ENCODE peak calls at places on chromosomes 16 and 17, in eight cellular contexts. W is upper lobe of left lung; V is Right ventricle myocardium superior; M is A549; S is activated T-cell treated with anti-CD3 and anti-CD28 coated beads, Interleukin-2, amount 50 U/mL, for 72 hours; E is right cardiac atrium; I is esophagus mucosa; A is left ventricle myocardium superior. Y is an unnamed sample.

GRCh38 chr17:15463363-15463762 is 4.1 kb downstream of the CDRT4 start:
- ATAC-seq in S (no peak), A (peak), E (peak), I (peak), W (peak), V (peak), M (no peak), Y (peak)

GRCh38 chr17:70886648-70887047 is 717.3 kb downstream of the KCNJ2 start:
- ATAC-seq in V (no peak), M (no peak), A (no peak), W (no peak), S (no peak), E (no peak), I (no peak), Y (no peak)

GRCh38 chr16:79597277-79597676 is 3.3 kb downstream of the MAF start:
- ATAC-seq in M (no peak), E (no peak), A (no peak), W (no peak), V (no peak), I (no peak), S (no peak), Y (no peak)

GRCh38 chr17:57911834-57912673 is 43.2 kb downstream of the CUEDC1 start:
- ATAC-seq in I (peak), A (peak), E (peak), S (no peak), V (peak), M (peak), W (peak), Y (peak)

GRCh38 chr16:79451196-79451816 is 149.2 kb downstream of the MAF start:
- ATAC-seq in V (peak), A (peak), E (no peak), S (peak), M (no peak), W (peak), I (no peak), Y (no peak)

GRCh38 chr16:24753437-24753836 is 24.0 kb downstream of the TNRC6A start:
- ATAC-seq in M (no peak), A (no peak), I (peak), E (no peak), W (no peak), V (no peak), S (peak), Y (no peak)

GRCh38 chr17:57605734-57606105 is 139.4 kb downstream of the CCDC182 start:
- ATAC-seq in S (no peak), E (no peak), V (no peak), M (no peak), W (no peak), I (no peak), A (no peak), Y (no peak)

GRCh38 chr16:8588703-8589292 is 1.5 kb downstream of the TMEM114 start:
- ATAC-seq in I (no peak), V (no peak), S (no peak), W (peak), E (no peak), M (no peak), A (no peak), Y (no peak)

GRCh38 chr16:68592466-68593337 is 52.4 kb upstream of the CDH3 start:
- ATAC-seq in S (no peak), E (no peak), A (no peak), W (no peak), I (no peak), M (no peak), V (no peak), Y (no peak)

GRCh38 chr16:68000024-68000423 is 740 bp upstream of the DPEP2 start:
- ATAC-seq in V (peak), I (peak), S (no peak), E (peak), A (peak), M (no peak), W (peak), Y (no peak)

GRCh38 chr17:73201215-73202069 is 8.6 kb downstream of the COG1 start:
- ATAC-seq in E (peak), A (peak), W (no peak), V (peak), I (no peak), S (no peak), M (no peak), Y (no peak)

GRCh38 chr17:511001-511690 is 158.5 kb upstream of the RPH3AL start:
- ATAC-seq in M (no peak), I (no peak), E (peak), W (peak), A (peak), S (no peak), V (peak), Y (peak)

GRCh38 chr17:48646183-48647102 is 20.3 kb upstream of the HOXB9 start:
- ATAC-seq in E (no peak), V (no peak), W (no peak), S (peak), A (no peak), I (peak), M (peak), Y (no peak)

GRCh38 chr17:72110231-72110952 is 10.4 kb upstream of the SOX9 start:
- ATAC-seq in S (no peak), W (peak), I (peak), A (peak), E (no peak), M (peak), V (no peak), Y (no peak)

GRCh38 chr17:74872313-74873035 is at the start of gene FDXR:
- ATAC-seq in W (peak), S (peak), I (no peak), V (peak), E (no peak), A (no peak), M (peak), Y (no peak)

GRCh38 chr16:75230471-75231110 is 11.8 kb downstream of the CTRB1 start:
- ATAC-seq in V (peak), I (no peak), M (no peak), S (no peak), A (peak), E (peak), W (no peak), Y (no peak)

GRCh38 chr17:78746263-78746948 is 35.7 kb downstream of the CYTH1 start:
- ATAC-seq in A (peak), M (no peak), S (no peak), E (no peak), W (no peak), V (peak), I (no peak), Y (no peak)

GRCh38 chr17:76550712-76551615 is 11.1 kb downstream of the PRCD start:
- ATAC-seq in E (no peak), V (no peak), I (peak), M (peak), A (no peak), W (peak), S (no peak), Y (no peak)

GRCh38 chr17:72092710-72093322 is 28.0 kb upstream of the SOX9 start:
- ATAC-seq in W (no peak), E (no peak), A (no peak), V (no peak), S (no peak), M (no peak), I (no peak), Y (no peak)

GRCh38 chr16:17392127-17392856 is 78.5 kb downstream of the XYLT1 start:
- ATAC-seq in V (no peak), I (no peak), W (no peak), A (no peak), S (no peak), E (no peak), M (no peak), Y (no peak)

GRCh38 chr16:2062801-2063200 is 15.0 kb downstream of the TSC2 start:
- ATAC-seq in W (no peak), M (no peak), A (no peak), E (no peak), I (peak), V (no peak), S (no peak), Y (no peak)

GRCh38 chr17:47945529-47946508 is 4.4 kb downstream of the PNPO start:
- ATAC-seq in S (no peak), E (no peak), I (no peak), W (no peak), A (no peak), V (no peak), M (no peak), Y (no peak)

GRCh38 chr16:17557480-17557879 is 86.7 kb upstream of the XYLT1 start:
- ATAC-seq in W (no peak), V (no peak), S (peak), I (no peak), M (no peak), E (no peak), A (no peak), Y (no peak)

GRCh38 chr16:31038993-31039392 is 5.6 kb downstream of the STX4 start:
- ATAC-seq in V (no peak), S (no peak), W (no peak), A (no peak), M (no peak), I (no peak), E (no peak), Y (no peak)

GRCh38 chr17:35448899-35449227 is 297 bp upstream of the SLFN13 start:
- ATAC-seq in E (no peak), A (no peak), S (no peak), I (no peak), V (no peak), M (no peak), W (peak), Y (no peak)

GRCh38 chr16:26599786-26600107 is 467.0 kb upstream of the C16orf82 start:
- ATAC-seq in V (no peak), S (no peak), A (no peak), E (no peak), M (no peak), W (no peak), I (peak), Y (no peak)

GRCh38 chr17:35540589-35541404 is 3.3 kb upstream of the SLFN12L start:
- ATAC-seq in M (peak), S (no peak), W (peak), E (peak), V (peak), I (no peak), A (peak), Y (peak)

GRCh38 chr16:3171181-3171854 is 16.7 kb upstream of the OR1F1 start:
- ATAC-seq in M (peak), V (no peak), A (no peak), S (peak), I (no peak), W (peak), E (no peak), Y (no peak)

GRCh38 chr17:27540300-27541105 is 84.3 kb downstream of the KSR1 start:
- ATAC-seq in A (peak), E (peak), S (no peak), I (peak), V (peak), W (peak), M (peak), Y (peak)

GRCh38 chr17:72432143-72432604 is 311.4 kb downstream of the SOX9 start:
- ATAC-seq in I (no peak), M (no peak), V (no peak), S (no peak), W (no peak), E (no peak), A (no peak), Y (no peak)